ENCODE peak calls at places on chromosomes 1 and 21, in four cellular contexts. Z is upper lobe of right lung, H is tibial nerve, J is pancreas. L is an unnamed sample. For H3K4me1 and H3K9me3, the result is how much of the 10 kb centered on the place peaks cover.

GRCh38 chr1:14661220-14661619 is 62.7 kb downstream of the KAZN start:
- DNase-seq in Z (no peak), J (no peak), H (no peak), L (no peak)

GRCh38 chr21:43992121-43992520 is 20.0 kb upstream of the TRAPPC10 start:
- DNase-seq in H (no peak), Z (no peak), J (no peak), L (no peak)

GRCh38 chr1:232635778-232636356 is 5.9 kb upstream of the SIPA1L2 start:
- DNase-seq in J (no peak), H (no peak), Z (no peak), L (no peak)

GRCh38 chr1:67532452-67533216 is 102.4 kb upstream of the SERBP1 start:
- DNase-seq in Z (no peak), H (peak), J (peak), L (peak)

GRCh38 chr1:185864889-185865288 is 130.7 kb downstream of the HMCN1 start:
- DNase-seq in H (no peak), Z (no peak), J (no peak), L (no peak)

GRCh38 chr1:68051475-68051874 is 1.0 kb upstream of the DIRAS3 start:
- DNase-seq in Z (no peak), J (peak), H (no peak), L (peak)

GRCh38 chr1:159008744-159009188 is 941 bp upstream of the IFI16 start:
- DNase-seq in H (no peak), Z (no peak), J (no peak), L (no peak)

GRCh38 chr1:51910182-51910581 is 31.7 kb upstream of the NRDC start:
- DNase-seq in H (no peak), Z (no peak), J (no peak), L (no peak)

GRCh38 chr1:7940745-7941436 is at the start of gene TNFRSF9:
- DNase-seq in H (no peak), J (peak), Z (peak), L (peak)

GRCh38 chr1:98556521-98557158 is 104.9 kb upstream of the SNX7 start:
- DNase-seq in Z (no peak), J (no peak), H (no peak), L (no peak)

GRCh38 chr1:229094476-229095311 is 176.2 kb upstream of the RAB4A start:
- DNase-seq in J (no peak), Z (no peak), H (no peak), L (no peak)

GRCh38 chr1:9687876-9688582 is 36.5 kb downstream of the PIK3CD start:
- DNase-seq in Z (peak), J (no peak), H (no peak), L (peak)

GRCh38 chr1:24526940-24527542 is 24.4 kb downstream of the RCAN3 start:
- DNase-seq in Z (no peak), J (no peak), H (peak), L (no peak)

GRCh38 chr1:27744556-27744955 is 18.8 kb downstream of the FAM76A start:
- DNase-seq in Z (no peak), H (no peak), J (no peak), L (no peak)

GRCh38 chr1:65077369-65077768 is 70.6 kb upstream of the AK4 start:
- DNase-seq in Z (no peak), H (no peak), J (no peak), L (no peak)

GRCh38 chr1:239987103-239987745 is 104.5 kb upstream of the FMN2 start:
- DNase-seq in H (peak), Z (no peak), J (peak), L (no peak)

GRCh38 chr1:232549998-232550397 is 79.9 kb downstream of the SIPA1L2 start:
- DNase-seq in Z (no peak), H (no peak), J (no peak), L (no peak)

GRCh38 chr21:17045214-17045835 is 467.5 kb upstream of the CXADR start:
- DNase-seq in H (no peak), J (no peak), Z (no peak), L (no peak)

GRCh38 chr1:60488857-60489256 is 415.3 kb upstream of the C1orf87 start:
- DNase-seq in J (no peak), H (peak), Z (no peak), L (no peak)

GRCh38 chr1:161986328-161986727 is 37.3 kb downstream of the OLFML2B start:
- DNase-seq in H (no peak), J (no peak), Z (no peak), L (no peak)

GRCh38 chr1:213231795-213232231 is 180.8 kb downstream of the RPS6KC1 start:
- DNase-seq in J (no peak), H (no peak), Z (no peak), L (no peak)

GRCh38 chr1:34885405-34886247 is 26.1 kb upstream of the SMIM12 start:
- DNase-seq in Z (peak), H (no peak), J (no peak), L (peak)

GRCh38 chr1:238129677-238130076 is 239.0 kb upstream of the ZP4 start:
- DNase-seq in Z (no peak), J (no peak), H (no peak), L (no peak)

GRCh38 chr1:5986018-5986417 is 6.2 kb downstream of the NPHP4 start:
- DNase-seq in J (no peak), Z (peak), H (no peak), L (peak)

GRCh38 chr21:33229099-33229775 is 501 bp upstream of the IFNAR2 start:
- DNase-seq in H (no peak), J (no peak), Z (no peak), L (no peak)

GRCh38 chr1:11802973-11803885 is 2.5 kb downstream of the MTHFR start:
- DNase-seq in Z (peak), H (peak), J (peak), L (peak)

GRCh38 chr1:150322310-150322709 is 977 bp downstream of the PRPF3 start:
- DNase-seq in H (no peak), J (no peak), Z (no peak), L (no peak)

GRCh38 chr1:236394905-236395779 is 1.1 kb downstream of the EDARADD start:
- DNase-seq in Z (no peak), H (no peak), J (peak), L (peak)

GRCh38 chr1:22114083-22115012 is 28.5 kb downstream of the WNT4 start:
- DNase-seq in H (no peak), Z (no peak), J (no peak), L (peak)

GRCh38 chr1:207822602-207823451 is 71.0 kb downstream of the CD46 start:
- DNase-seq in H (peak), J (peak), Z (peak), L (peak)

DNA sequence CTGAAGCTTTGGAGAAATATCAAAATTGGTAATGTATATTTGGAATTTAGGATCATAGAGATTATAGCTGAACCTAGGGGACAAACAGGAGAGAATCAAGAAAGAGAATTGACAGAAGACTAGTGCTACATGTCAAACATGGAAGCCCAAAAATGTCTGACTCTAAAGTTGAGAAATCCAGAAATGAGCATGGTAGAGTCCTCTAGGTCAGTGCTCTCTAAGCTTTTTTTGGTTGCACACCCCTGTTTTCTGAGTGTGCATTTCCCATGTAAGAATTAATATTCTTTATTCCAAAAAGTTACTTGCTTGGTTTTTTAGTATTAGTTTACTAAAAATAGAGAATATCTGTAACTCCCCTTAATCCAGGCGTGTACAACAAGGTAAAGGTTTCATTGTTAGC is 25.6 kb downstream of the NFYC start:
- DNase-seq in H (no peak), J (no peak), Z (no peak), L (no peak)
- H3K4me1 ChIP-seq in H (under half), J (half or more), Z (under half), L (under half)

GRCh38 chr1:245180496-245180895 is 25.7 kb downstream of the KIF26B start:
- DNase-seq in Z (no peak), H (no peak), J (no peak), L (no peak)

GRCh38 chr1:245173446-245174178 is 18.8 kb downstream of the KIF26B start:
- DNase-seq in Z (no peak), J (no peak), H (no peak), L (no peak)

GRCh38 chr1:245181123-245181522 is 26.3 kb downstream of the KIF26B start:
- DNase-seq in Z (no peak), J (no peak), H (no peak), L (no peak)

GRCh38 chr1:245179706-245180105 is 24.9 kb downstream of the KIF26B start:
- DNase-seq in J (no peak), H (no peak), Z (no peak), L (no peak)

DNA sequence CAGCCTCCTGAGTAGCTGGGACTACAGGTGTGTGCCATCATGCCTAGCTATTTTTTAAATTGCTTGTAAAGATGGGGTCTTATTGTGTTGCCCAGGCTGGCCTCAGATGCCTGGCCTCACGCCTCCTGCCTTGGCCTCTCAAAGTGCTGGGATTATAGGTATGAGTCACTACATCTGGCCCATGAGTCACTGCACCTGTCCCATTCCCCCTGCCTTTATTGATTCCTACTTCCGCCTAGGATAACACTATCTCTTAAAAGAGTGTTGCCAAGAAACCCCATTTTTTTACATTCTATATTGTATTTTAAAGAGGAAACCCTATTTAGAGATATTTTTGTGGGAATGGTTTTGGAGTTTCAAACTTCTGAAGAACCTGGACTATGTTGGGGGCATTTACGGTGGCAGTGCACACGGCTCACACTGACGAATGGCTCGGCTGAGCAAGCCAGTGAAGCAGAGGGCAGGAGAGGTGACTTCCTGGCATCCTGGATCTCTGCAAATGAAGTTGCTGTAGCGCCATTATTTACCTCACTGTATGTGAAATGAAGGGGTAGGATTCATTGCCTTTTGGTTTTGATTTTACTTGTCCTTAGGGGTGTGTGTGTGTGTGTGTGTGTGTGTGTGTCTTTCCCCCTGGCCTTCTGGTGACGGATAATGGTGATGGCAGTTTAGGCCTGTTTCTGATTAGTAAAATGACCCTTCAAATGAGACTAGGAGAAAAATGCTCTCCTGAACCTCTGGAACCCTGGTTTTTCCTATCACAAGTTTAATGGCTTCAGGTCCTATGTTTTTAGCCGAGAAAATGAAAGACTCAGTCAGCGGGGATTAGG is 22.5 kb downstream of the KIF26B start:
- DNase-seq in H (no peak), Z (no peak), J (no peak), L (no peak)
- H3K27ac ChIP-seq in H (no peak), Z (no peak), J (no peak), L (no peak)

GRCh38 chr1:205983925-205984725 is 19.1 kb downstream of the RAB7B start:
- DNase-seq in J (peak), H (peak), Z (peak), L (peak)
- H3K9me3 ChIP-seq in J (under half), H (under half), Z (under half), L (under half)

GRCh38 chr1:164772635-164773034 is 213.7 kb downstream of the PBX1 start:
- DNase-seq in H (no peak), J (peak), Z (peak), L (peak)
- H3K4me1 ChIP-seq in H (under half), J (half or more), Z (under half), L (under half)

L was measured in right cardiac atrium.